ENCODE peak calls at places on chromosomes 4 and X, in six cellular contexts. H, M, P, S, B and Q are unnamed samples.

GRCh38 chrX:13427441-13428054 is 107.7 kb upstream of the ATXN3L start:
- DNase-seq in H (no peak), B (no peak), M (no peak), S (no peak), P (no peak), Q (no peak)

GRCh38 chrX:475926-476723 is 89.4 kb upstream of the PPP2R3B start:
- DNase-seq in S (no peak), H (no peak), B (no peak), P (no peak), M (no peak), Q (no peak)

GRCh38 chr4:30860983-30861382 is 140.8 kb downstream of the PCDH7 start:
- DNase-seq in H (no peak), M (no peak), P (no peak), B (no peak), S (no peak), Q (no peak)

GRCh38 chr4:151195801-151196200 is 81.2 kb upstream of the PRSS48 start:
- DNase-seq in P (no peak), B (no peak), S (no peak), M (no peak), H (peak; percentile 86), Q (no peak)

GRCh38 chrX:56248492-56248891 is 16.3 kb downstream of the KLF8 start:
- DNase-seq in M (peak; percentile 43), B (no peak), P (peak; percentile 28), S (peak; percentile 68), H (peak; percentile 66), Q (no peak)

GRCh38 chr4:128006592-128006991 is 41.4 kb downstream of the ABHD18 start:
- DNase-seq in S (no peak), M (no peak), B (peak; percentile 1), H (peak; percentile 5), P (no peak), Q (no peak)

GRCh38 chr4:100017627-100018310 is 67.7 kb upstream of the H2AZ1 start:
- DNase-seq in S (no peak), H (no peak), B (no peak), P (no peak), M (no peak), Q (no peak)

GRCh38 chr4:95124906-95125504 is 367.2 kb downstream of the BMPR1B start:
- DNase-seq in B (peak; percentile 39), H (peak; percentile 82), P (no peak), S (peak; percentile 26), M (peak; percentile 12), Q (no peak)

GRCh38 chr4:135243960-135244561 is 1042.5 kb upstream of the PABPC4L start:
- DNase-seq in S (no peak), B (peak; percentile 10), H (no peak), M (no peak), P (no peak), Q (no peak)

GRCh38 chr4:121913667-121914066 is 38.2 kb downstream of the TRPC3 start:
- DNase-seq in H (no peak), B (no peak), P (no peak), M (no peak), S (no peak), Q (no peak)

GRCh38 chr4:153438916-153439756 is 27.0 kb upstream of the TMEM131L start:
- DNase-seq in S (no peak), B (no peak), M (no peak), P (peak; percentile 27), H (no peak), Q (no peak)

GRCh38 chr4:54683616-54684346 is 26.0 kb downstream of the KIT start:
- DNase-seq in P (no peak), B (no peak), H (peak; percentile 61), M (no peak), S (no peak), Q (peak; percentile 18)

GRCh38 chrX:72301781-72302180 is 3.9 kb downstream of the CITED1 start:
- DNase-seq in S (no peak), P (no peak), M (no peak), B (no peak), H (no peak), Q (no peak)

GRCh38 chr4:86664959-86665358 is 70.8 kb downstream of the PTPN13 start:
- DNase-seq in S (no peak), P (no peak), B (no peak), M (no peak), H (peak; percentile 80), Q (no peak)

GRCh38 chr4:98581126-98581525 is 77.3 kb downstream of the TSPAN5 start:
- DNase-seq in S (no peak), H (no peak), P (no peak), B (no peak), M (no peak), Q (no peak)

GRCh38 chr4:8435656-8436121 is 4.8 kb downstream of the ACOX3 start:
- DNase-seq in P (no peak), H (peak; percentile 21), B (no peak), S (peak; percentile 31), M (no peak), Q (no peak)

GRCh38 chrX:133534172-133534571 is 118.9 kb upstream of the GPC4 start:
- DNase-seq in H (no peak), M (no peak), P (no peak), S (no peak), B (no peak), Q (no peak)

GRCh38 chr4:138858419-138858818 is 157.2 kb upstream of the NOCT start:
- DNase-seq in S (no peak), H (no peak), P (no peak), B (no peak), M (no peak), Q (no peak)

GRCh38 chrX:12032082-12032481 is 106.2 kb upstream of the FRMPD4 start:
- DNase-seq in M (no peak), H (no peak), P (no peak), S (no peak), B (no peak), Q (no peak)

GRCh38 chr4:161530710-161531109 is 633.1 kb downstream of the FSTL5 start:
- DNase-seq in M (no peak), B (no peak), S (no peak), P (no peak), H (no peak), Q (no peak)

GRCh38 chr4:105923507-105924238 is 28.4 kb downstream of the NPNT start:
- DNase-seq in S (no peak), P (no peak), B (no peak), H (peak; percentile 16), M (peak; percentile 14), Q (no peak)

DNA sequence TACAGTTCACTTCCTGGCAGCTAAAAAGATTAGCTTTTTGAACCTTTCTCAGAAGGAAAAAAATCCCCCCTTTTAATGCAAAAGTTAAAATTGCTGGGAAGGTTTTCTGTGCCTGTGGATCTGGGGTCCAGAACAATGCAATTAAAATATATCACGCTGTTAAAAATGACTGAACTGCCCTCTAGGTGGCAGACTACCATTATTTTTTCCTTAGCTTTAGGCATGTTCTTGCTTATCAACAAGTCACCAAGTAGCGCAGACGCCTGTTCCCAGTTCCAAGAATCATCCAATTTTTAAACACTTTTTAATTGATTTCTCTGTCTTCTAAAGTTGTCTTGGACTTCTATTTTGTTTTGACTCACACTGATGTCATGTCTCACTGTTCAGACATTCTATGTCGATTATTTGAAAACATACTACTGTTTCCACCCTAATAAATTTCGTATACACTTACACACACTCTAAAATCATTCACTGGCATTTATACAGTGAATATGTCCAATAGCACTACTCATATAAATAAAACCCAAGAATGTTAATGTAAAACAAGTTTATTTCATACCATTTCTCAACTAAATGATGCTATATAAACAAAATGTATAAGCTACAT is 661.6 kb downstream of the RAPGEF2 start:
- DNase-seq in H (peak; percentile 40), M (no peak), P (no peak), S (peak; percentile 26), B (no peak), Q (no peak)
- H3K27ac ChIP-seq in H (no peak overlapping the region), M (no peak overlapping the region), P (no peak overlapping the region), S (no peak overlapping the region), B (no peak overlapping the region), Q (no peak overlapping the region)

DNA sequence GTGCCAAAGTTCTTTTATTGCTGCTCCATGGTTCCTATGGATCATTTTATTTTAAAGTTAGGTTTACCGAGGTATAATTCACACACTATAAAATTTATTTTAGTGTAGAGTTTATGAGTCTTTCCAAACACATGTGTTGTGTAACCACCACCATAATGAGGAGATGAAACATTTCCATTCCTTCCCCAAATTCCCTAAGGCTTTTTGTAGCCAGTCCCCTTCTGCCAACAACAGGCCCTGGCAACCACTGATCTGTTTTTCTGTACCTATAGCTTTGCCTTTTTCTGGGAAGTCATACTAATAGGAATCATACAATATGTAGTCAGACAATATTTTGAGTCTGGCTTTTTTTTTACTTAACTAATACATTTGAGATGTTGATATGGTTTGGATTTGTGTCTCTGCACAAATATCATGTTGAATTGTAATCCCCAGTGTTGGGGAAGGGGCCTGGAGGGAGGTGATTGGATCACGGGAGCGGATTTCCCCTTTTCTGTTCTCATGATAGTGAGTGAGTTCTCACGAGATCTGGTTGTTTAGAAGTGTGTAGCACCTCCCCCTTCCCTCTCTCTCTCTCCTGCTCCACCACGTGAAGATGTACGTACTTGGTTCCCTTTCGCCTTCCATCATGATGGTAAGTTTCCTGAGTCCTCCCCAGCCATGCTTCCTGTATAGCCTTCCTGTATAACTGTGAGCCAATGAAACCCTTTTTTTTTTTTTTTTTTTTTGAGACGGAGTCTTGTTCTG is 59.6 kb upstream of the DHX15 start:
- DNase-seq in P (no peak), H (peak; percentile 13), M (no peak), B (no peak), S (no peak), Q (no peak)
- H3K27me3 ChIP-seq in P (no peaks in the 10 kb centered on the region), H (no peaks in the 10 kb centered on the region), M (no peaks in the 10 kb centered on the region), B (no peaks in the 10 kb centered on the region), S (no peaks in the 10 kb centered on the region), Q (no peaks in the 10 kb centered on the region)

GRCh38 chr4:20253272-20253798 is 1.6 kb downstream of the SLIT2 start:
- DNase-seq in S (no peak), H (peak; percentile 43), B (no peak), P (no peak), M (peak; percentile 16), Q (no peak)

GRCh38 chr4:20251796-20252655 is at the start of gene SLIT2:
- DNase-seq in P (no peak), H (peak; percentile 88), B (peak; percentile 52), M (peak; percentile 91), S (peak; percentile 88), Q (no peak)

GRCh38 chr4:20251061-20251795 is 477 bp upstream of the SLIT2 start:
- DNase-seq in S (no peak), H (peak; percentile 52), B (no peak), M (no peak), P (no peak), Q (no peak)

GRCh38 chr4:20253799-20254409 is 2.2 kb downstream of the SLIT2 start:
- DNase-seq in B (no peak), M (peak; percentile 38), H (peak; percentile 66), P (no peak), S (peak; percentile 23), Q (no peak)

DNA sequence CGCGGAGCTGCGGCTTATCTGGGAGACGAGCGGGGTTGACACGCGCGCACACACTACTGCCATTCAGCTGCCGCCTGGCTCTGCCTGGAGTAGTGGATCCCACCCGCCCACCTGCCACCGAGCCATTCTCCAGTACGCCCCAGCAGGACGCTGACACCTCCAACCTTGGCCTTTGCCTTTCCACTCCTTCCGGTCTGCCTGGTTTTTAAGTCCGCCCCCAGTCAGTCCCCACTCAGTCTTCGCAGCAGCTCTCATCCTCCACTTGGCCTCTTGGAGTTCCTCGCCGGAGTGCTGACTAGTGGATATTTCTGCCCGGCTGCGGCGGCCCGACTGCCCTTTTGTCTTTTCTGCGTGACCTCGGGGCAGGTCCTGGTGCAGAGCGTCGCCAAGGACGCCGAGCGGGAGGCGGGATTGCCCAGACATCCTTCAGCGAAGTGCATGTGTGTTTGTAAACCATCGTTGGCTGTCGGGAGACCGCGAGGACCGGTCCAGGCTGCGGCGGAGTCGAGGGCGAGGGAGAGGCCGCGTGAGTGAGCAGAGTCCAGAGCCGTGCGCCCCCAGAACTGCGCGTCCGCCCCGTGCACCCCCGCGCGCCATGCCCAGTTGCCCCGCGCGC is 1.1 kb downstream of the SLIT2 start:
- DNase-seq in H (peak; percentile 67), S (peak; percentile 26), P (no peak), B (no peak), M (peak; percentile 52), Q (no peak)
- H3K4me3 ChIP-seq in H (peak overlapping the region; percentile 82), S (peak overlapping the region; percentile 77), P (no peak overlapping the region), B (peak overlapping the region; percentile 80), M (peak overlapping the region; percentile 80), Q (no peak overlapping the region)

GRCh38 chr4:17681921-17682566 is 67.6 kb downstream of the MED28 start:
- DNase-seq in H (no peak), M (no peak), S (no peak), P (no peak), B (no peak), Q (no peak)
- H3K27ac ChIP-seq in H (no peak overlapping the region), M (no peak overlapping the region), S (no peak overlapping the region), P (no peak overlapping the region), B (no peak overlapping the region), Q (no peak overlapping the region)